ENCODE peak calls at places on chromosomes 3 and 15, in six cellular contexts. C is neural progenitor cell, G is lung, A is IMR-90, Z is mammary epithelial cell, S is K562. Y is an unnamed sample. For H3K4me1, the result is how much of the 10 kb centered on the place peaks cover.

GRCh38 chr15:84599906-84600305 is 903 bp upstream of the ZSCAN2 start:
- DNase-seq in G (no peak), C (no peak), Z (no peak), S (no peak), A (no peak), Y (no peak)

GRCh38 chr15:51623386-51623938 is 891 bp upstream of the DMXL2 start:
- DNase-seq in C (no peak), G (no peak), S (peak), A (no peak), Z (no peak), Y (no peak)

GRCh38 chr3:163983948-163984347 is 1094.3 kb downstream of the SI start:
- DNase-seq in S (no peak), A (no peak), C (no peak), Z (no peak), G (no peak), Y (no peak)

GRCh38 chr3:158777171-158777873 is 24.5 kb upstream of the MFSD1 start:
- DNase-seq in C (no peak), G (no peak), S (no peak), A (no peak), Z (no peak), Y (no peak)

GRCh38 chr3:46284981-46285683 is 42.9 kb downstream of the CCR3 start:
- DNase-seq in C (no peak), A (no peak), Z (peak), S (no peak), G (no peak), Y (no peak)

GRCh38 chr3:46477145-46477544 is 12.4 kb upstream of the LTF start:
- DNase-seq in S (no peak), G (no peak), C (no peak), Z (no peak), A (no peak), Y (no peak)

GRCh38 chr3:194276768-194277546 is 74.2 kb downstream of the CPN2 start:
- DNase-seq in Z (no peak), A (peak), S (no peak), G (no peak), C (no peak), Y (no peak)

GRCh38 chr15:52013151-52013791 is 5.7 kb upstream of the MAPK6 start:
- DNase-seq in Z (peak), S (no peak), C (no peak), A (peak), G (no peak), Y (no peak)

GRCh38 chr15:75672646-75673425 is 25.1 kb downstream of the SNX33 start:
- DNase-seq in Z (no peak), C (peak), S (no peak), A (peak), G (no peak), Y (no peak)

GRCh38 chr3:172256101-172256687 is 192.1 kb downstream of the GHSR start:
- DNase-seq in G (no peak), C (no peak), A (peak), S (no peak), Z (no peak), Y (no peak)

GRCh38 chr15:48682949-48683651 is 37.6 kb upstream of the FBN1 start:
- DNase-seq in Z (peak), A (peak), C (no peak), S (no peak), G (peak), Y (no peak)

GRCh38 chr3:98657429-98657828 is 64.0 kb upstream of the CPOX start:
- DNase-seq in G (peak), S (peak), C (peak), Z (peak), A (no peak), Y (no peak)

GRCh38 chr3:141055136-141055535 is 4.0 kb downstream of the SPSB4 start:
- DNase-seq in Z (no peak), C (no peak), A (no peak), G (no peak), S (no peak), Y (no peak)

GRCh38 chr15:33737687-33738606 is 230.3 kb upstream of the CHRM5 start:
- DNase-seq in C (peak), G (no peak), A (peak), Z (peak), S (peak), Y (peak)

DNA sequence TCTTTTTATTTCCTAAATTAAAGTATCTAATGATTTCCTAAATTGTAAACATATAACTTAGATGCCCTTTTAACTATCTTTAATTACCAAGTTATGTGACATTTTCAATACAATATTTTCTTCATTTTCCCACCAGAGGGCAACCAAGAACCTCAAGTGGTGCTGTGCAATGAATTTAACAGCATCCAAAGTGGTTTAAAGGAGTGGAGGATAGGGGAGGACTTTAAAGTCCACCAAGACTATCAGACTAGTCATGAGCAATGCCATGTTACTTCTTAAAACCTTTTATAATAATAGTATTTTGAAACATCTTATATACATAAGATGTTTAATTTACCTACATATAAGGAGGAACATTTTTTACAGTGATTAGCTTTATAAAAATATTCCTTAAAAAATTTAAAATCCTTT is 74.4 kb downstream of the DLG1 start:
- DNase-seq in S (peak), G (no peak), A (peak), C (peak), Z (peak), Y (peak)
- TF ChIP-seq CTCF in S (peak), G (peak), A (peak), C (peak), Z (peak), Y (peak)

GRCh38 chr15:68635142-68635541 is 56.3 kb downstream of the CORO2B start:
- DNase-seq in Z (no peak), C (no peak), S (no peak), G (no peak), A (no peak), Y (no peak)

GRCh38 chr15:68632101-68632500 is 53.3 kb downstream of the CORO2B start:
- DNase-seq in Z (no peak), G (no peak), C (no peak), S (no peak), A (no peak), Y (no peak)

GRCh38 chr15:68634531-68634930 is 55.7 kb downstream of the CORO2B start:
- DNase-seq in A (no peak), G (no peak), C (no peak), S (no peak), Z (no peak), Y (no peak)

GRCh38 chr15:68633181-68634121 is 54.7 kb downstream of the CORO2B start:
- DNase-seq in G (no peak), S (no peak), A (no peak), Z (no peak), C (no peak), Y (no peak)

GRCh38 chr15:68634122-68634482 is 55.3 kb downstream of the CORO2B start:
- DNase-seq in A (no peak), Z (no peak), G (no peak), S (no peak), C (no peak), Y (no peak)
- H3K4me1 ChIP-seq in A (under half), Z (under half), G (under half), S (under half), C (under half), Y (under half)

DNA sequence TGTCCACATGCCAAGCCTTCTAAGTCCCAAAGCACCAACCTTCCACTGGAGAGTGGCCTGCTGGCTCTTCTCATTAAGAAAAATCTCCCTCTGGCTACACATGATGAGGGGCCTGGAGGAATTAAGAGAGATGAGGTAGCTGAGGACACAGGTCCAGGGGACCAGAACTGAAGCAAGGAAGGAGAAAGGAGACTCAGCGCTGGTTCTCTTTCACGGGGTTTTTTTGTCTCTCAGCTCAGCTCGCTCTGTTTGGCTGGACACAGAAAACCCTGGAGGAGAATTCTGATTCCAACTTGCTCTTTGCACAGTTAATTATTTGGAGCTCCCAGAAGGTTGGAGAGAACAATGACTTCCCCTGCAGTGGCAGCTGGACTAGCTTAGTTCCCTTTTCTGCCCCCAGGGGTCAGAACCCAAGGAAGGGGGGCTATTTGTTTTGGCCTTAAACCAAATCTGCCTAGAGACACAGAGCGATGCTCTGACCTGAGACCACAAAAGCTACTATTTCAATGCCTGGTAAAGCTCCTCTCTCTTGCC is 507.6 kb downstream of the FHIT start:
- DNase-seq in Z (no peak), G (no peak), C (peak), S (no peak), A (no peak), Y (no peak)
- TF ChIP-seq CTCF in Z (no peak), G (no peak), C (peak), S (no peak), A (no peak), Y (no peak)

DNA sequence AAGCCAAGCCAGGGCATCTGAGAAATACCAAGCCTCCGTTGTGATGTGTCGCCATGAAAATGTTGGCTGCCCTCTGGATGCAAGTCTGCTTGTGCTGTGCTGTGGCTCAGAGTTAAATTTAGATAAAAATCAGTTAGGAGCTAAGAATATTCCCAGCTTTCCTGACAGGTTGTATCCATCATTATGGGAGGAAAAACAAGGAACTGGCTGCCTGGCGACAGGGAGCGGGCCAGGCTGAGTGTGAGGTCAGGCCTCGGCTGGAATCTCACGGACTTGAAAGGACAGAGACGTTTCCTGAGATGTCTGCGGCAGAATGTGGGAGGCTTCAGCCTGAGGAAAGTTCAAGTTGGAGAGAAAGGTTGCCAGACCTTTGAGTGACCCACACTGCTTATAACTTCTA is 213.8 kb downstream of the THSD4 start:
- DNase-seq in Z (no peak), A (peak), G (no peak), S (no peak), C (no peak), Y (no peak)
- H3K4me1 ChIP-seq in Z (under half), A (half or more), G (under half), S (under half), C (under half), Y (under half)

GRCh38 chr15:77871838-77872371 is 205.6 kb downstream of the TBC1D2B start:
- DNase-seq in A (no peak), C (peak), Z (no peak), G (no peak), S (peak), Y (no peak)
- TF ChIP-seq CTCF in A (no peak), C (peak), Z (no peak), G (no peak), S (peak), Y (peak)